ENCODE peak calls at places on chromosomes 12 and 14, in ten cellular contexts. G is KG1; H is HTR-8/SVneo; T is NCI-H226; U is NCI-H774; C is D341Med; V is GM20000; M is activated CD4-positive, alpha-beta T cell treated with anti-CD3 and anti-CD28 coated beads, Interleukin-2, amount 50 U/mL, for 24 hours; D is CD8-positive, alpha-beta T cell; A is nephron progenitor cell. Q is an unnamed sample.

GRCh38 chr14:86779416-86779815 is 1213.6 kb downstream of the GALC start:
- DNase-seq in A (no peak), H (no peak), M (no peak), D (no peak), G (no peak), V (no peak), T (no peak), U (no peak), C (no peak), Q (peak; percentile 56)

GRCh38 chr14:96793547-96793946 is 3.6 kb upstream of the VRK1 start:
- DNase-seq in C (no peak), H (no peak), U (no peak), T (no peak), M (no peak), D (no peak), V (no peak), G (no peak), A (no peak), Q (no peak)

GRCh38 chr12:104653730-104654328 is 197.1 kb downstream of the CHST11 start:
- DNase-seq in M (no peak), U (no peak), G (no peak), T (peak; percentile 1), C (no peak), D (peak; percentile 22), V (no peak), A (no peak), H (no peak), Q (no peak)

GRCh38 chr12:78120866-78121590 is 290.3 kb downstream of the NAV3 start:
- DNase-seq in V (peak; percentile 7), A (no peak), C (no peak), G (no peak), D (no peak), M (no peak), U (no peak), T (no peak), H (peak; percentile 3), Q (peak; percentile 7)

GRCh38 chr12:45200497-45201043 is 15.3 kb upstream of the ANO6 start:
- DNase-seq in H (no peak), T (no peak), V (no peak), D (no peak), G (no peak), C (no peak), U (no peak), A (no peak), M (no peak), Q (no peak)

GRCh38 chr12:76020281-76020680 is 11.3 kb downstream of the PHLDA1 start:
- DNase-seq in U (no peak), A (no peak), V (no peak), C (no peak), D (peak; percentile 67), T (peak; percentile 69), M (peak; percentile 32), G (peak; percentile 55), H (no peak), Q (peak; percentile 86)

GRCh38 chr12:2397356-2398045 is 344.7 kb downstream of the CACNA1C start:
- DNase-seq in H (peak; percentile 46), U (no peak), V (no peak), C (no peak), D (no peak), T (no peak), A (no peak), G (no peak), M (no peak), Q (no peak)

GRCh38 chr14:35332517-35333346 is 40.5 kb downstream of the PSMA6 start:
- DNase-seq in T (peak; percentile 57), D (peak; percentile 40), A (no peak), G (no peak), H (no peak), V (peak; percentile 44), U (no peak), C (no peak), M (no peak), Q (peak; percentile 68)

GRCh38 chr14:23672200-23672599 is 36.0 kb downstream of the DHRS2 start:
- DNase-seq in D (no peak), C (no peak), A (no peak), M (no peak), G (no peak), V (no peak), H (no peak), T (no peak), U (no peak), Q (no peak)

GRCh38 chr14:106691601-106692291 is 1165.4 kb downstream of the TMEM121 start:
- DNase-seq in U (no peak), C (no peak), V (peak; percentile 73), H (no peak), D (peak; percentile 70), G (no peak), M (peak; percentile 52), T (no peak), A (peak; percentile 2), Q (no peak)

GRCh38 chr14:51455041-51455835 is 196.5 kb upstream of the FRMD6 start:
- DNase-seq in H (no peak), U (no peak), C (no peak), G (no peak), T (no peak), D (no peak), M (no peak), V (no peak), A (no peak), Q (no peak)

GRCh38 chr14:31926123-31926522 is 151.0 kb upstream of the ARHGAP5 start:
- DNase-seq in D (peak; percentile 21), A (no peak), H (peak; percentile 58), U (peak; percentile 16), V (peak; percentile 59), T (peak; percentile 12), M (no peak), G (no peak), C (peak; percentile 49), Q (no peak)

GRCh38 chr12:121575051-121575450 is 5.8 kb downstream of the KDM2B start:
- DNase-seq in M (no peak), A (no peak), V (no peak), C (no peak), H (no peak), G (no peak), U (no peak), D (no peak), T (no peak), Q (no peak)